ENCODE peak calls at places on chromosomes 1 and 21, in six cellular contexts. F is NB4, O is neuronal stem cell, U is cardiac fibroblast, N is IMR-90, P is GM23248. J is an unnamed sample.

GRCh38 chr1:39268112-39268581 is 63.7 kb downstream of the MACF1 start:
- DNase-seq in F (no peak), O (peak), U (peak), N (peak), P (peak), J (peak)

GRCh38 chr1:207259391-207259790 is 62.1 kb upstream of the CD55 start:
- DNase-seq in F (peak), O (no peak), U (peak), N (peak), P (peak), J (no peak)

GRCh38 chr1:221961532-221962292 is 219.8 kb upstream of the DUSP10 start:
- DNase-seq in F (peak), O (no peak), U (peak), N (peak), P (peak), J (peak)

GRCh38 chr1:169086603-169087455 is 19.7 kb upstream of the ATP1B1 start:
- DNase-seq in F (no peak), O (no peak), U (peak), N (peak), P (peak), J (no peak)

GRCh38 chr1:42999308-42999707 is 40.6 kb upstream of the SLC2A1 start:
- DNase-seq in F (no peak), O (no peak), U (peak), N (peak), P (peak), J (no peak)

GRCh38 chr1:233625510-233625981 is 11.6 kb downstream of the KCNK1 start:
- DNase-seq in F (no peak), O (no peak), U (no peak), N (no peak), P (no peak), J (no peak)

GRCh38 chr1:223557125-223557465 is 108.4 kb downstream of the CAPN8 start:
- DNase-seq in F (no peak), O (no peak), U (no peak), N (no peak), P (no peak), J (no peak)

GRCh38 chr1:117177376-117177775 is 33.4 kb downstream of the VTCN1 start:
- DNase-seq in F (no peak), O (no peak), U (no peak), N (no peak), P (no peak), J (no peak)

GRCh38 chr1:201376107-201376463 is 1.4 kb downstream of the TNNT2 start:
- DNase-seq in F (no peak), O (no peak), U (no peak), N (no peak), P (no peak), J (no peak)

GRCh38 chr21:45011911-45012660 is 62.3 kb upstream of the ADARB1 start:
- DNase-seq in F (no peak), O (peak), U (peak), N (peak), P (peak), J (peak)

GRCh38 chr21:44993321-44994015 is 53.6 kb downstream of the SLX9 start:
- DNase-seq in F (no peak), O (no peak), U (no peak), N (no peak), P (no peak), J (no peak)

GRCh38 chr1:110606784-110607662 is 865 bp upstream of the KCNA2 start:
- DNase-seq in F (no peak), O (peak), U (no peak), N (no peak), P (peak), J (no peak)

GRCh38 chr1:201454568-201454967 is 14.4 kb downstream of the PHLDA3 start:
- DNase-seq in F (no peak), O (no peak), U (no peak), N (no peak), P (no peak), J (no peak)

GRCh38 chr1:59242345-59242744 is 54.5 kb upstream of the FGGY start:
- DNase-seq in F (no peak), O (no peak), U (no peak), N (no peak), P (no peak), J (no peak)

GRCh38 chr1:228101994-228102790 is 933 bp downstream of the C1orf35 start:
- DNase-seq in F (peak), O (no peak), U (peak), N (no peak), P (peak), J (no peak)

GRCh38 chr1:177091036-177091435 is 73.5 kb downstream of the ASTN1 start:
- DNase-seq in F (no peak), O (no peak), U (peak), N (no peak), P (peak), J (no peak)

GRCh38 chr1:54391450-54392071 is 14.6 kb downstream of the SSBP3 start:
- DNase-seq in F (no peak), O (peak), U (no peak), N (no peak), P (no peak), J (no peak)

GRCh38 chr1:23167353-23168078 is 1.1 kb downstream of the LUZP1 start:
- DNase-seq in F (peak), O (peak), U (peak), N (peak), P (peak), J (no peak)

GRCh38 chr1:148263128-148263905 is 111.2 kb upstream of the NBPF11 start:
- DNase-seq in F (peak), O (peak), U (peak), N (peak), P (peak), J (peak)

GRCh38 chr1:40141878-40142535 is 19.2 kb upstream of the RLF start:
- DNase-seq in F (no peak), O (no peak), U (no peak), N (peak), P (peak), J (no peak)

GRCh38 chr1:54273837-54274192 is 73.8 kb downstream of the MRPL37 start:
- DNase-seq in F (no peak), O (no peak), U (no peak), N (no peak), P (peak), J (no peak)

GRCh38 chr1:147603986-147604385 is 62.7 kb downstream of the BCL9 start:
- DNase-seq in F (no peak), O (no peak), U (no peak), N (no peak), P (no peak), J (no peak)

GRCh38 chr1:171655215-171656116 is 3.0 kb upstream of the MYOC start:
- DNase-seq in F (peak), O (no peak), U (peak), N (peak), P (peak), J (no peak)
- H3K4me3 ChIP-seq in F (no peak), O (no peak), U (peak), N (no peak), P (peak), J (no peak)

GRCh38 chr1:160081261-160081936 is at the start of gene KCNJ9:
- DNase-seq in F (no peak), O (no peak), U (peak), N (no peak), P (peak), J (no peak)
- H3K4me3 ChIP-seq in F (no peak), O (no peak), U (no peak), N (no peak), P (no peak), J (no peak)

GRCh38 chr1:243718893-243719292 is 131.2 kb downstream of the AKT3 start:
- DNase-seq in F (no peak), O (no peak), U (peak), N (peak), P (peak), J (no peak)

GRCh38 chr1:243718022-243718421 is 132.0 kb downstream of the AKT3 start:
- DNase-seq in F (no peak), O (no peak), U (no peak), N (no peak), P (no peak), J (no peak)

GRCh38 chr1:243723458-243724043 is 126.5 kb downstream of the AKT3 start:
- DNase-seq in F (peak), O (no peak), U (peak), N (no peak), P (no peak), J (no peak)

GRCh38 chr1:243716901-243717300 is 133.1 kb downstream of the AKT3 start:
- DNase-seq in F (no peak), O (no peak), U (peak), N (peak), P (peak), J (no peak)

DNA sequence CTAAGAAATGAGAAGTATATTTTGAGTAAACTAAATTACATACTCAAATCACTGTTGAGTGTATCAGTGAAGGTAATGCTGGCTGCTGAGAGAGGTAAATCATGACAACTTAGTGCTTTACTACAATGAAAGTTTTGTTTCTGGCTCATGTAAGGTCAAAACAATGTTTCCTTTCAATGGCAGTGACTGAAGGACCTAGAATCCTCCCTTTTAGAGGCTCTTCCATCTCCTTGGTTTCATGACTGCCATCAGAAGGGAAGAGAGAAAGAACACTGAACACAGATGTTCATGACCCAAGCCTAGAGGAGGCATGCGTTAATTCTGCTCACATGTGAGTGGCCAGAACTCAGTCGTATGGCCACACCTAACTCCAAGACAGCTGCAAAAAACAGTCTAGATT is 130.6 kb downstream of the AKT3 start:
- DNase-seq in F (no peak), O (no peak), U (no peak), N (peak), P (no peak), J (no peak)
- H3K4me3 ChIP-seq in F (no peak), O (no peak), U (no peak), N (no peak), P (peak), J (no peak)

GRCh38 chr1:115088115-115088794 is 1.0 kb downstream of the TSPAN2 start:
- DNase-seq in F (no peak), O (no peak), U (no peak), N (no peak), P (no peak), J (no peak)
- H3K4me3 ChIP-seq in F (no peak), O (peak), U (no peak), N (no peak), P (peak), J (no peak)

DNA sequence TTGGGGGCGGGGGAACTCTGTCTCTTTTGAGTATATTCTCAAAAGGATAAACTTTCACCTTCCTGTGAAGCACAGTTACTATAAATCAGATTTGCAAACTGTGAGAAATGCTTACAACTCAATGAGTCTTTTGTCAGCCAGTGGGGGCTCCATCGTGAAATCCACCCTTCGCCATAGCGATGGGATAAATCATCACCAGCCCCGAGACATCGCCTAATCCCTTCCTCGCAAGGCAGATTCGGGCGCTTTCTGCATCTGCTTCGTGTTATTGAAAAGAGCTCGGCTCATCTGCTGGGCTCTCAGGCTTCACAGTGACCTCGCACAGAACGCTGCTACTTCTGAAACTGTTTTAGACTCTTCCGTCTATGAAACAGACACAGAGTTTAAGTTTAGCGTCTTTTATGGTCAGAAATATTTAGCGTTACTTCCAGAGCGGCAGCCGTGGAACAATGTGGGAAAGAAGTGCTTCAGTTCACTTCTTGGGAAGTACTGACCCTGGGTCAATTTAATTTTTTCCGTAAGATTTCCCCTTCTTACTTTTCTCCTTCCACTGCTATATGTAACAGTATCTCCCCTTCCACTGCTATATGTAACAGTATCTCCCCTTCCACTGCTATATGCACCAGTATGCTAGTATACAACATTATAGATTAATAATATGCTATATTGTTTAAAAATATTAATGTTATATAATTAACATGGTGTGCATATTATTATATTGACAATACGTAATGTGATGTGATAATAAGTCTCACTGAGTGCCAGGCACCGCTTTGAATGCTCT is 69.5 kb upstream of the ERG start:
- DNase-seq in F (no peak), O (peak), U (peak), N (peak), P (peak), J (peak)
- H3K4me3 ChIP-seq in F (no peak), O (no peak), U (no peak), N (no peak), P (peak), J (peak)

DNA sequence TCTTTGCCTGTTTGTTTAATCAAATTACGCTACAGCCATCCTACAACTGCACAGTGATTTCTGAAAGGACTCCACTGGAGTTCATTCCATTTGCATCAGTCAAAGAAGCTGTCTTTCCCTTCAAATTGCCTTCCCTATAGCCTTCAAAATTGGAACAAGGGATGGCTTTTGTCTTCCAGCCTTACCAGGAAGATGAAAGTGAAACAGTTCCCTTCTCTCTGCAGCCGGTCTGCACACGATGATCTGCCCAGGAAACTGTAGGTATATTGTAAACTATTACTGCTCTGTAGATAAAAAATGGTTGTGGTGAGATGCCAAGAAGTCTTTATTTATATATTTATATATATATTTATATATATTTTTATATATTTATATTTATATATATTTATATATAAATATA is 65.6 kb upstream of the ETS2 start:
- DNase-seq in F (no peak), O (no peak), U (no peak), N (peak), P (no peak), J (no peak)
- H3K4me3 ChIP-seq in F (no peak), O (no peak), U (no peak), N (peak), P (no peak), J (no peak)

DNA sequence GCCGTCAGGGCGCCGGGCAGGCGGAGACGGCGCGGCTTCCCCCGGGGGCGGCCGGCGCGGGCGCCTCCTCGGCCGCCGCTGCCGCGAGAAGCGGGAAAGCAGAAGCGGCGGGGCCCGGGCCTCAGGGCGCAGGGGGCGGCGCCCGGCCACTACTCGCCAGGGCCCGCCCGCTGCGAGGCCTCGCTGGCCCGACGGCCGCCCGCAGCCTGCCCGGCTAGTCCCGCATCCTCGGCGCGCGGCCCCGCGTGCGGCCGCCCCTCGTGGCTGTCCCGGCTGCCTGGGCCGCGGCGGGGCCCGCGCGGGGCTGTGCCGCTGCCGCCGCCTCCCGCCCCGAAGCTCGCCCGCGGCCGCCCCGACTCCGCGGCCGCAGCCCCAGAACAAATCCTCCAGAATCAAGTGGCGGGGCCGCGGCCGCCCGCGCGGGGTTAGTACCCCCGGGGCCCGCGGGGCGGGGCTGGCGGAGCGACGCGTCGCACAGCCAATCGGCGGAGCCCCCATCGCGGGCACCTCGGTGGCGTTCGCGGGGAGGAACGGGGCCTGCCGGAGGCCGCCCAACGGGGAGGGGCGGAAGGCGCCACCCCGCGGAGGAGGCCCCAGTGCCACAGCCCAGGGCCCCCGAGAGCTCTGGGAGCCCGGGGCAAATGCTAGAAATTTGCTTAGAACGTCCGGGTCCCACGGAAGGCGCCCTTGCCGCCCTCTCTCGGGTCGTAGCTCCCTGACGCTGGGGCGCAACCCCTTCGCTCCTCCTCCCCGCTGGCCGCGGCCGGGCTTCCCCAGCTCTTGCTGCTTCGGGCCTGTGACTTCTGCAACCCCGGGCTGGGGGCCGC is at the start of gene RUNX3:
- DNase-seq in F (peak), O (peak), U (no peak), N (no peak), P (peak), J (no peak)
- H3K4me3 ChIP-seq in F (peak), O (peak), U (no peak), N (peak), P (peak), J (peak)

DNA sequence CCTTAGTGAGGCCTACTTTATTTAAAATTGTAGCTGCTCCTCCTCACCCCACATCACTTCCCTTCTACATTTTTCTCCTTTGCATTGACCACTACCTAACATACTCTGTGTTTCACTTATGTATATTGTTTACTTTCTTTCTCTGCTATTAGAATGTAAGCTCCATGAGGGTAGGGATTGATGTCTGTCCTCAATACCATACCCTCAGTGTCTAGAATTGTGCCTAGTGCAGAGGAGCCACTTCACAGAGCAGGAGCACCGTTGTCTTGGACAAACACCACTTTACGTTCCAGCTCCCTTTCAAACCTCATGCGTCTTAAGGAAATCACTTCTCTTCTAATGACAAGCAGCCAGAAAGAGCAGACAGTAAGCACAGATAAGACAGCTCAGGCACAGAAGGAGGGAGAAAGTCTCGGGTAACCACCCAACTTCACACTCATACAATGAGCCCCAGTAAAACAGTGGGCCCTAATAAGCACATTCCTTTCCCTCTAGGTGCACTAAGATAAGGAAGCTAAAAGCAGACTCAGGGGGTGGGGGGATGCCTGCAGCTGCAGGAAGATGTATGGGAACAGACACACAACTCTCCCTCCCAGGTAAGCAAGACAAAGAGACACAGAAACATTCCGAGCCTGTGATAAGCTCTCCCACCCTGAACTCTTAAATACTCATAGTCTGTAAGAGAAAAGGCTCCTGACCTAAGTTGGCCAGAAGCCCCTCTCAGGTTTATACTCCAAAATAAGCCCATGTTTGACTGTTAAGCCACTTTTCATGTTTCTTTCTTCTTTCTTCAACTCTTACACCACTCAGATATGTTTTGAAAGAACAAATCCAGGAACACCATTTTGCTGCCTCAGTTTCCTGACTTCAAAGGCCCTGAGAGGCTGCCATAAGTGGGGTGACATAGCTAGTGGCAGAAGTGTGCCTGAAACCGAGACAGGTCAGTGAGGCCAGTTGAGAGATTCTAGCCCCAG is 7.1 kb upstream of the PLEKHM2 start:
- DNase-seq in F (no peak), O (no peak), U (no peak), N (no peak), P (no peak), J (no peak)
- H3K4me3 ChIP-seq in F (no peak), O (no peak), U (no peak), N (no peak), P (no peak), J (no peak)